ENCODE peak calls at places on chromosomes 5 and 9, in seven cellular contexts. N, R, G, E, M, L and Q are unnamed samples.
A peak's percentile ranks its signal among the peaks of the same experiment; 100 is the strongest.

GRCh38 chr5:76766746-76767145 is 50.8 kb downstream of the F2R start:
- DNase-seq in N (no peak), R (no peak), G (no peak), E (no peak), M (no peak), L (no peak), Q (no peak)

GRCh38 chr9:100601216-100601615 is 23.3 kb downstream of the CAVIN4 start:
- DNase-seq in N (no peak), R (no peak), G (no peak), E (no peak), M (peak; percentile 80), L (peak; percentile 26), Q (no peak)

GRCh38 chr5:56680731-56681130 is 134.6 kb upstream of the MAP3K1 start:
- DNase-seq in N (no peak), R (no peak), G (no peak), E (no peak), M (no peak), L (no peak), Q (no peak)

GRCh38 chr9:34684145-34684544 is 6.9 kb downstream of the CCL19 start:
- DNase-seq in N (no peak), R (no peak), G (no peak), E (no peak), M (no peak), L (no peak), Q (peak; percentile 1)

GRCh38 chr5:140561753-140562523 is 2.5 kb downstream of the APBB3 start:
- DNase-seq in N (no peak), R (no peak), G (no peak), E (no peak), M (no peak), L (no peak), Q (no peak)

GRCh38 chr9:130461218-130461630 is 16.5 kb downstream of the ASS1 start:
- DNase-seq in N (peak; percentile 62), R (no peak), G (peak; percentile 42), E (no peak), M (peak; percentile 75), L (peak; percentile 28), Q (no peak)

GRCh38 chr9:89442981-89443817 is 54.7 kb downstream of the SEMA4D start:
- DNase-seq in N (no peak), R (no peak), G (no peak), E (no peak), M (no peak), L (peak; percentile 32), Q (no peak)

GRCh38 chr9:117160254-117160653 is 254.6 kb downstream of the ASTN2 start:
- DNase-seq in N (no peak), R (no peak), G (no peak), E (no peak), M (peak; percentile 22), L (no peak), Q (no peak)

DNA sequence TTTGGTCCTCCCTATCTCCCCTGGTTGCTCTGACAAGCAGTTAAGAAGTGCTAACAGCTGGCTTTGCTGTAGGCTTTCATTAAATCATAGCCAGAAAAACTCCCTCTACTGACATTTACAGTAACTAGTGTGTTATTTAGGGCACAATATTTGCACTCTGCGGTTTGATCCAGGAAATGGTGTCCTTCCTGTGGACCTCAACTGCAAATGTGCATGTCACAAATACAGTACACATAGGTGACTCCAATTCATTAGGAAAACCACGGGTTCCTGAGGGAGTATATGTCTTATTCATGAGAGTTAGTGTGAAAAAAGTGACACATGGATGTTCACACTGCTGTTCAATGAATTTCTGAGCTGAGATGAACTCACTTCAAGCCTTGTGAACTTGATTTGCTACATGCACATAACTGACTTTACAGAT is 281.6 kb downstream of the EFNA5 start:
- DNase-seq in N (no peak), R (no peak), G (no peak), E (no peak), M (peak; percentile 88), L (no peak), Q (no peak)
- TF ChIP-seq CTCF in N (peak; percentile 33), R (peak; percentile 35), G (no peak), E (peak; percentile 2), M (no peak), L (no peak), Q (peak; percentile 74)

GRCh38 chr5:144504929-144505578 is 334.4 kb downstream of the KCTD16 start:
- DNase-seq in N (no peak), R (no peak), G (no peak), E (no peak), M (peak; percentile 45), L (no peak), Q (no peak)
- TF ChIP-seq CTCF in N (no peak), R (no peak), G (no peak), E (no peak), M (no peak), L (no peak), Q (no peak)

DNA sequence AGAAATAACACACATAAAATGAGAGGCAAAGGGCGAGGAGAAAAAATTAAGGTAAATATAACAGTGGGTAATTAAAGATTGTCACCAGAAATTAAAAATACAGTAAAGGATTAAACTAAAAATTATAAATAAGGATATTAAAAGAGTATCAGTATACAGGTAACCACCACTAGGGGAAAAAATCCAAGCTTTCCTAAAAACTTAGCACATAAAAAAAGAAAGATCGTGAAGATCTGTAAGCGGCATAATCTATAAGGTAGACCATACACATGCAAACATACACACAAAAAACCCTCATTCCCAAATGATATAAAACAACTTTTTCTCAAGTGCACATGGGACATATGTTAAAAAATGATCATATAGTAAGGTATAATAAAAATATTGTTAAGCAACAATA is 577.3 kb upstream of the NUDT12 start:
- DNase-seq in N (no peak), R (no peak), G (no peak), E (no peak), M (no peak), L (no peak), Q (no peak)
- TF ChIP-seq CTCF in N (no peak), R (no peak), G (no peak), E (no peak), M (no peak), L (no peak), Q (peak; percentile 18)

DNA sequence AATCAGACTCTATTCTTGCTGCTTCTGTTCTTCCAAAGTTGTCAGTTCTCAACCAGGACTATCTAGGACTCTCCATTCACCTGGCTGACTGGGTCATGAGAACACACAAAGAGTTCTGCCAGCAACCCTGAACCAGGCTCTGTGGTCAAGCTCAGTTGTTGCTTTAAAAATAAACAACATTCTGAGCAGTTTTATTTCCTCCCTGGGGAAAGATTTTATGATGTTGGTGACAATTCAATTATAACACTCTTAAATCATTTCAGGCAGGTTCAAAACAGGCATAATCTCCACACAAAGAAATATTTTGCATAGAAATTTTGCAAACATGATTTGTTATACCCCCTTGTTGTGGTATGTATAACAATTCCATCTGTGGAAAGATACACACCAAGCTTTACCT is 36.0 kb downstream of the FTMT start:
- DNase-seq in N (no peak), R (no peak), G (no peak), E (no peak), M (no peak), L (no peak), Q (no peak)
- TF ChIP-seq CTCF in N (no peak), R (no peak), G (no peak), E (no peak), M (no peak), L (no peak), Q (no peak)

GRCh38 chr9:20409321-20410092 is 212.8 kb downstream of the MLLT3 start:
- DNase-seq in N (no peak), R (no peak), G (no peak), E (no peak), M (no peak), L (no peak), Q (no peak)

GRCh38 chr9:20405086-20405485 is 217.2 kb downstream of the MLLT3 start:
- DNase-seq in N (no peak), R (no peak), G (no peak), E (no peak), M (no peak), L (no peak), Q (no peak)

GRCh38 chr9:20408513-20408912 is 213.8 kb downstream of the MLLT3 start:
- DNase-seq in N (no peak), R (no peak), G (no peak), E (no peak), M (no peak), L (no peak), Q (no peak)

GRCh38 chr9:20406344-20406743 is 216.0 kb downstream of the MLLT3 start:
- DNase-seq in N (no peak), R (no peak), G (no peak), E (no peak), M (no peak), L (no peak), Q (no peak)

GRCh38 chr9:20407013-20407412 is 215.3 kb downstream of the MLLT3 start:
- DNase-seq in N (no peak), R (no peak), G (no peak), E (no peak), M (no peak), L (no peak), Q (no peak)
- TF ChIP-seq CTCF in N (no peak), R (peak; percentile 13), G (no peak), E (peak; percentile 12), M (no peak), L (no peak), Q (peak; percentile 63)

GRCh38 chr5:176596689-176597416 is 13.1 kb downstream of the GPRIN1 start:
- DNase-seq in N (peak; percentile 22), R (peak; percentile 70), G (no peak), E (no peak), M (no peak), L (peak; percentile 15), Q (no peak)
- TF ChIP-seq CTCF in N (peak; percentile 45), R (peak; percentile 28), G (no peak), E (no peak), M (no peak), L (no peak), Q (peak; percentile 26)

GRCh38 chr5:95619096-95619495 is 791 bp upstream of the GPR150 start:
- DNase-seq in N (no peak), R (no peak), G (no peak), E (no peak), M (no peak), L (no peak), Q (no peak)

GRCh38 chr5:95621839-95622629 is 2.1 kb downstream of the GPR150 start:
- DNase-seq in N (no peak), R (no peak), G (no peak), E (no peak), M (no peak), L (no peak), Q (no peak)

GRCh38 chr5:95619518-95620029 is 313 bp upstream of the GPR150 start:
- DNase-seq in N (no peak), R (no peak), G (no peak), E (no peak), M (no peak), L (no peak), Q (no peak)

GRCh38 chr5:95620030-95620869 is at the start of gene GPR150:
- DNase-seq in N (peak; percentile 44), R (no peak), G (peak; percentile 26), E (no peak), M (peak; percentile 61), L (no peak), Q (no peak)

GRCh38 chr5:95620870-95621838 is 1.3 kb downstream of the GPR150 start:
- DNase-seq in N (peak; percentile 32), R (no peak), G (peak; percentile 14), E (no peak), M (peak; percentile 27), L (no peak), Q (no peak)
- TF ChIP-seq CTCF in N (no peak), R (peak; percentile 18), G (no peak), E (no peak), M (no peak), L (peak; percentile 25), Q (peak; percentile 30)